ENCODE peak calls at places on chromosomes 6 and 20, in eight cellular contexts. One of them, this sample, is unnamed. For H3K4me1 and H3K9me3, the result is how much of the 10 kb centered on the place peaks cover.

GRCh38 chr6:4084444-4085328 is 5.7 kb upstream of the FAM217A start:
- DNase-seq in aorta: no peak
- DNase-seq in CD8-positive, alpha-beta T cell: no peak
- DNase-seq in Caco-2: no peak
- DNase-seq in tibial artery: no peak
- DNase-seq in CD8-positive, alpha-beta memory T cell: no peak
- DNase-seq in left ventricle myocardium inferior: no peak
- DNase-seq in colonic mucosa: no peak
- DNase-seq in this sample: peak

GRCh38 chr6:80969439-80969838 is 783.0 kb downstream of the TENT5A start:
- DNase-seq in aorta: no peak
- DNase-seq in CD8-positive, alpha-beta T cell: no peak
- DNase-seq in Caco-2: no peak
- DNase-seq in tibial artery: no peak
- DNase-seq in CD8-positive, alpha-beta memory T cell: no peak
- DNase-seq in left ventricle myocardium inferior: no peak
- DNase-seq in colonic mucosa: no peak
- DNase-seq in this sample: no peak

GRCh38 chr20:63538204-63539091 is 1.3 kb upstream of the PTK6 start:
- DNase-seq in aorta: no peak
- DNase-seq in CD8-positive, alpha-beta T cell: peak
- DNase-seq in Caco-2: no peak
- DNase-seq in tibial artery: no peak
- DNase-seq in CD8-positive, alpha-beta memory T cell: no peak
- DNase-seq in left ventricle myocardium inferior: no peak
- DNase-seq in colonic mucosa: peak
- DNase-seq in this sample: peak

GRCh38 chr20:11394145-11394833 is 523.4 kb upstream of the BTBD3 start:
- DNase-seq in aorta: no peak
- DNase-seq in CD8-positive, alpha-beta T cell: no peak
- DNase-seq in Caco-2: no peak
- DNase-seq in tibial artery: no peak
- DNase-seq in CD8-positive, alpha-beta memory T cell: no peak
- DNase-seq in left ventricle myocardium inferior: no peak
- DNase-seq in colonic mucosa: no peak
- DNase-seq in this sample: no peak

GRCh38 chr6:38417521-38417920 is 222.2 kb downstream of the BTBD9 start:
- DNase-seq in aorta: no peak
- DNase-seq in CD8-positive, alpha-beta T cell: no peak
- DNase-seq in Caco-2: no peak
- DNase-seq in tibial artery: no peak
- DNase-seq in CD8-positive, alpha-beta memory T cell: no peak
- DNase-seq in left ventricle myocardium inferior: no peak
- DNase-seq in colonic mucosa: no peak
- DNase-seq in this sample: no peak

GRCh38 chr6:52640170-52640569 is 30.7 kb upstream of the TMEM14A start:
- DNase-seq in aorta: no peak
- DNase-seq in CD8-positive, alpha-beta T cell: no peak
- DNase-seq in Caco-2: no peak
- DNase-seq in tibial artery: no peak
- DNase-seq in CD8-positive, alpha-beta memory T cell: no peak
- DNase-seq in left ventricle myocardium inferior: no peak
- DNase-seq in colonic mucosa: peak
- DNase-seq in this sample: peak

GRCh38 chr6:6003334-6004146 is 3.2 kb downstream of the NRN1 start:
- DNase-seq in aorta: peak
- DNase-seq in CD8-positive, alpha-beta T cell: no peak
- DNase-seq in Caco-2: no peak
- DNase-seq in tibial artery: no peak
- DNase-seq in CD8-positive, alpha-beta memory T cell: no peak
- DNase-seq in left ventricle myocardium inferior: no peak
- DNase-seq in colonic mucosa: no peak
- DNase-seq in this sample: no peak

GRCh38 chr6:89008299-89008698 is 44.9 kb upstream of the RNGTT start:
- DNase-seq in aorta: no peak
- DNase-seq in CD8-positive, alpha-beta T cell: no peak
- DNase-seq in Caco-2: no peak
- DNase-seq in tibial artery: no peak
- DNase-seq in CD8-positive, alpha-beta memory T cell: no peak
- DNase-seq in left ventricle myocardium inferior: no peak
- DNase-seq in colonic mucosa: no peak
- DNase-seq in this sample: peak

GRCh38 chr20:48131581-48131980 is 346.3 kb upstream of the SULF2 start:
- DNase-seq in aorta: no peak
- DNase-seq in CD8-positive, alpha-beta T cell: no peak
- DNase-seq in Caco-2: no peak
- DNase-seq in tibial artery: no peak
- DNase-seq in CD8-positive, alpha-beta memory T cell: no peak
- DNase-seq in left ventricle myocardium inferior: no peak
- DNase-seq in colonic mucosa: no peak
- DNase-seq in this sample: no peak

GRCh38 chr20:63175031-63175895 is 40.7 kb downstream of the YTHDF1 start:
- DNase-seq in aorta: no peak
- DNase-seq in CD8-positive, alpha-beta T cell: no peak
- DNase-seq in Caco-2: no peak
- DNase-seq in tibial artery: no peak
- DNase-seq in CD8-positive, alpha-beta memory T cell: no peak
- DNase-seq in left ventricle myocardium inferior: no peak
- DNase-seq in colonic mucosa: no peak
- DNase-seq in this sample: no peak

GRCh38 chr6:145962581-145962980 is 1.6 kb downstream of the SHPRH start:
- DNase-seq in aorta: no peak
- DNase-seq in CD8-positive, alpha-beta T cell: no peak
- DNase-seq in Caco-2: no peak
- DNase-seq in tibial artery: no peak
- DNase-seq in CD8-positive, alpha-beta memory T cell: no peak
- DNase-seq in left ventricle myocardium inferior: no peak
- DNase-seq in colonic mucosa: no peak
- DNase-seq in this sample: no peak

GRCh38 chr6:157193443-157193996 is 129.8 kb downstream of the TMEM242 start:
- DNase-seq in aorta: no peak
- DNase-seq in CD8-positive, alpha-beta T cell: no peak
- DNase-seq in Caco-2: no peak
- DNase-seq in tibial artery: no peak
- DNase-seq in CD8-positive, alpha-beta memory T cell: no peak
- DNase-seq in left ventricle myocardium inferior: no peak
- DNase-seq in colonic mucosa: no peak
- DNase-seq in this sample: no peak

GRCh38 chr6:151389640-151390275 is 1.6 kb downstream of the ZBTB2 start:
- DNase-seq in aorta: peak
- DNase-seq in CD8-positive, alpha-beta T cell: peak
- DNase-seq in Caco-2: peak
- DNase-seq in tibial artery: peak
- DNase-seq in CD8-positive, alpha-beta memory T cell: no peak
- DNase-seq in left ventricle myocardium inferior: peak
- DNase-seq in colonic mucosa: peak
- DNase-seq in this sample: peak

GRCh38 chr6:54579011-54579410 is 267.6 kb upstream of the FAM83B start:
- DNase-seq in aorta: no peak
- DNase-seq in CD8-positive, alpha-beta T cell: no peak
- DNase-seq in Caco-2: peak
- DNase-seq in tibial artery: no peak
- DNase-seq in CD8-positive, alpha-beta memory T cell: no peak
- DNase-seq in left ventricle myocardium inferior: no peak
- DNase-seq in colonic mucosa: no peak
- DNase-seq in this sample: no peak

GRCh38 chr20:25459111-25459830 is 51.8 kb downstream of the GINS1 start:
- DNase-seq in aorta: peak
- DNase-seq in CD8-positive, alpha-beta T cell: no peak
- DNase-seq in Caco-2: no peak
- DNase-seq in tibial artery: no peak
- DNase-seq in CD8-positive, alpha-beta memory T cell: no peak
- DNase-seq in left ventricle myocardium inferior: no peak
- DNase-seq in colonic mucosa: no peak
- DNase-seq in this sample: no peak

GRCh38 chr20:25739615-25740320 is 43.1 kb upstream of the ZNF337 start:
- DNase-seq in aorta: no peak
- DNase-seq in CD8-positive, alpha-beta T cell: no peak
- DNase-seq in Caco-2: no peak
- DNase-seq in tibial artery: no peak
- DNase-seq in CD8-positive, alpha-beta memory T cell: no peak
- DNase-seq in left ventricle myocardium inferior: no peak
- DNase-seq in colonic mucosa: no peak
- DNase-seq in this sample: peak

GRCh38 chr20:44752099-44752931 is 6.7 kb downstream of the KCNK15 start:
- DNase-seq in aorta: no peak
- DNase-seq in CD8-positive, alpha-beta T cell: no peak
- DNase-seq in Caco-2: no peak
- DNase-seq in tibial artery: no peak
- DNase-seq in CD8-positive, alpha-beta memory T cell: no peak
- DNase-seq in left ventricle myocardium inferior: no peak
- DNase-seq in colonic mucosa: no peak
- DNase-seq in this sample: no peak

GRCh38 chr6:38524436-38525145 is 115.1 kb downstream of the BTBD9 start:
- DNase-seq in aorta: no peak
- DNase-seq in CD8-positive, alpha-beta T cell: no peak
- DNase-seq in Caco-2: no peak
- DNase-seq in tibial artery: no peak
- DNase-seq in CD8-positive, alpha-beta memory T cell: no peak
- DNase-seq in left ventricle myocardium inferior: no peak
- DNase-seq in colonic mucosa: no peak
- DNase-seq in this sample: no peak

GRCh38 chr6:34648808-34649207 is 47.8 kb downstream of the ILRUN start:
- DNase-seq in aorta: no peak
- DNase-seq in CD8-positive, alpha-beta T cell: no peak
- DNase-seq in Caco-2: no peak
- DNase-seq in tibial artery: no peak
- DNase-seq in CD8-positive, alpha-beta memory T cell: no peak
- DNase-seq in left ventricle myocardium inferior: no peak
- DNase-seq in colonic mucosa: no peak
- DNase-seq in this sample: no peak

GRCh38 chr6:139107051-139107450 is 27.8 kb upstream of the HECA start:
- DNase-seq in aorta: no peak
- DNase-seq in CD8-positive, alpha-beta T cell: no peak
- DNase-seq in Caco-2: no peak
- DNase-seq in tibial artery: no peak
- DNase-seq in CD8-positive, alpha-beta memory T cell: no peak
- DNase-seq in left ventricle myocardium inferior: no peak
- DNase-seq in colonic mucosa: no peak
- DNase-seq in this sample: no peak

GRCh38 chr6:150315626-150316025 is 53.2 kb upstream of the IYD start:
- DNase-seq in aorta: no peak
- DNase-seq in CD8-positive, alpha-beta T cell: no peak
- DNase-seq in Caco-2: no peak
- DNase-seq in tibial artery: no peak
- DNase-seq in CD8-positive, alpha-beta memory T cell: no peak
- DNase-seq in left ventricle myocardium inferior: no peak
- DNase-seq in colonic mucosa: no peak
- DNase-seq in this sample: no peak

GRCh38 chr20:53712212-53712977 is 118.8 kb upstream of the ZNF217 start:
- DNase-seq in aorta: no peak
- DNase-seq in CD8-positive, alpha-beta T cell: no peak
- DNase-seq in Caco-2: no peak
- DNase-seq in tibial artery: no peak
- DNase-seq in CD8-positive, alpha-beta memory T cell: no peak
- DNase-seq in left ventricle myocardium inferior: no peak
- DNase-seq in colonic mucosa: no peak
- DNase-seq in this sample: no peak

DNA sequence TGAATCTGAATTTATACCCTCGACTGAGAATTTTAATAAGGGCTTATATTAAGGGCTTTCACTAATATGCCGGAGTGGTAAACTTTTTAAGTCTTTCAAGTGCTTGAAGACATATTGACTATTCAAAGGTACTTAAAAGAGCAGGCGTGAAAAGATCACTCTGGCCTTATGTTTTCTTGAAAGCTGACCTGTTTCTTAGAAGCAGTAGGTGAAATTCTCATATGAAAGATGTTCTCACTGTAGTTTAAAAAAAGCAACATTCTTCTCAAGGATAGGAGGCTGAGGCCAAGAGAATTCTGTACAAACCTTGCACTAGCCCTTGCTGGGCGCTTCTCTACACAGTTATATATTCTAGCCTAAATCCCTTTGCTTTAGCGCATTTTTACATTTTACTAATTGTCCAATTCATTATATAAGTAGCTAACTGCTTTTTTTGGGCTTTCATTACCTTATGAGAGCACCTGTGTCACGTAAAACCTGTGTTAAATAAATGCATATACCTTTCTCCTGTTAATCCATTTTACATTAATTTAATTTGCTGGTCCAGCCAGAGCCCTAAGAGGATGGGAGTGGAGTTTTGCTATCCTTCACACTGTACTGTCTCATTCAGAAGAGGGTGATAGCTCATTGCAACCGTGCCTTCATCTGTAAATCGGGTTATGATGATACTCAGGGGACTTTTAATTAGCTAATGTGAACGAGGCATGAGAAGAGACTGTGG is 59.6 kb upstream of the HFE start:
- DNase-seq in aorta: no peak
- DNase-seq in CD8-positive, alpha-beta T cell: no peak
- DNase-seq in Caco-2: no peak
- DNase-seq in tibial artery: no peak
- DNase-seq in CD8-positive, alpha-beta memory T cell: no peak
- DNase-seq in left ventricle myocardium inferior: no peak
- DNase-seq in colonic mucosa: no peak
- DNase-seq in this sample: no peak
- H3K4me1 ChIP-seq in aorta: under half
- H3K4me1 ChIP-seq in CD8-positive, alpha-beta T cell: under half
- H3K4me1 ChIP-seq in Caco-2: under half
- H3K4me1 ChIP-seq in tibial artery: under half
- H3K4me1 ChIP-seq in CD8-positive, alpha-beta memory T cell: under half
- H3K4me1 ChIP-seq in left ventricle myocardium inferior: under half
- H3K4me1 ChIP-seq in colonic mucosa: under half
- H3K4me1 ChIP-seq in this sample: under half

GRCh38 chr6:100466410-100467143 is 1.9 kb upstream of the SIM1 start:
- DNase-seq in aorta: no peak
- DNase-seq in CD8-positive, alpha-beta T cell: no peak
- DNase-seq in Caco-2: no peak
- DNase-seq in tibial artery: no peak
- DNase-seq in CD8-positive, alpha-beta memory T cell: no peak
- DNase-seq in left ventricle myocardium inferior: no peak
- DNase-seq in colonic mucosa: no peak
- DNase-seq in this sample: no peak
- H3K4me3 ChIP-seq in aorta: no peak
- H3K4me3 ChIP-seq in CD8-positive, alpha-beta T cell: no peak
- H3K4me3 ChIP-seq in Caco-2: no peak
- H3K4me3 ChIP-seq in tibial artery: no peak
- H3K4me3 ChIP-seq in CD8-positive, alpha-beta memory T cell: no peak
- H3K4me3 ChIP-seq in left ventricle myocardium inferior: no peak
- H3K4me3 ChIP-seq in colonic mucosa: no peak
- H3K4me3 ChIP-seq in this sample: no peak

GRCh38 chr6:106807946-106808611 is 166.4 kb downstream of the CD24 start:
- DNase-seq in aorta: no peak
- DNase-seq in CD8-positive, alpha-beta T cell: no peak
- DNase-seq in Caco-2: no peak
- DNase-seq in tibial artery: no peak
- DNase-seq in CD8-positive, alpha-beta memory T cell: no peak
- DNase-seq in left ventricle myocardium inferior: no peak
- DNase-seq in colonic mucosa: no peak
- DNase-seq in this sample: no peak
- H3K9me3 ChIP-seq in aorta: under half
- H3K9me3 ChIP-seq in CD8-positive, alpha-beta T cell: under half
- H3K9me3 ChIP-seq in Caco-2: under half
- H3K9me3 ChIP-seq in tibial artery: under half
- H3K9me3 ChIP-seq in CD8-positive, alpha-beta memory T cell: under half
- H3K9me3 ChIP-seq in left ventricle myocardium inferior: half or more
- H3K9me3 ChIP-seq in colonic mucosa: under half
- H3K9me3 ChIP-seq in this sample: under half

DNA sequence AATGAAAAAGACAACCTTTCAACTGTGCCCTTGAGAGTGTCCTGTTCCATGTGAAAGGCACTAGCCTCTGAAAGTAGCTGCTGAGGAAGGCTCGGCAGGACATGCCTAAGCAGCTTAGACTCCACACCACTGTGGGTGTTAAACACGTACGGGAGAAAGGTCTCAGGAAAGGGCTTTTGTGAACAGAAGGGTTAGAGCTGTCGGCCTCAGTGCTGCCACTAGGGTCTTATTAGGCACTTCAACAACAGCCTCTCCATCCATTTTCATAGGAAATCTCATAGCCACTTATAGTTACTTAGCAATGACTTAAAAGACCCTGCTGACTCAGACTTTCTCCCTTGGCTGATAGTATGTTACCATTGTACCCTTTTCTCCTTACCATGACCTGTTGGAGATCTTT is 662.8 kb downstream of the TBC1D32 start:
- DNase-seq in aorta: no peak
- DNase-seq in CD8-positive, alpha-beta T cell: no peak
- DNase-seq in Caco-2: peak
- DNase-seq in tibial artery: no peak
- DNase-seq in CD8-positive, alpha-beta memory T cell: no peak
- DNase-seq in left ventricle myocardium inferior: no peak
- DNase-seq in colonic mucosa: no peak
- DNase-seq in this sample: no peak
- H3K4me1 ChIP-seq in aorta: under half
- H3K4me1 ChIP-seq in CD8-positive, alpha-beta T cell: under half
- H3K4me1 ChIP-seq in Caco-2: under half
- H3K4me1 ChIP-seq in tibial artery: under half
- H3K4me1 ChIP-seq in CD8-positive, alpha-beta memory T cell: under half
- H3K4me1 ChIP-seq in left ventricle myocardium inferior: under half
- H3K4me1 ChIP-seq in colonic mucosa: under half
- H3K4me1 ChIP-seq in this sample: under half